ENCODE peak calls at places on chromosomes 5 and 9, in eight cellular contexts. One of them, this sample, is unnamed.

GRCh38 chr5:59768204-59769040 is 125.1 kb downstream of the PDE4D start:
- DNase-seq in uterus: peak
- DNase-seq in lower leg skin: peak
- DNase-seq in HepG2: peak
- DNase-seq in heart left ventricle: peak
- DNase-seq in prostate gland: peak
- DNase-seq in erythroblast: peak
- DNase-seq in IMR-90: peak
- DNase-seq in this sample: no peak

GRCh38 chr9:32345243-32345642 is 39.2 kb upstream of the ACO1 start:
- DNase-seq in heart left ventricle: no peak
- DNase-seq in IMR-90: no peak
- DNase-seq in erythroblast: no peak
- DNase-seq in prostate gland: no peak
- DNase-seq in lower leg skin: no peak
- DNase-seq in HepG2: no peak
- DNase-seq in uterus: no peak
- DNase-seq in this sample: no peak

GRCh38 chr9:135906291-135907005 is 898 bp downstream of the CAMSAP1 start:
- DNase-seq in heart left ventricle: no peak
- DNase-seq in lower leg skin: peak
- DNase-seq in uterus: no peak
- DNase-seq in HepG2: no peak
- DNase-seq in erythroblast: peak
- DNase-seq in prostate gland: no peak
- DNase-seq in IMR-90: peak
- DNase-seq in this sample: no peak

GRCh38 chr9:6619909-6620308 is 25.6 kb downstream of the GLDC start:
- DNase-seq in heart left ventricle: no peak
- DNase-seq in IMR-90: no peak
- DNase-seq in uterus: no peak
- DNase-seq in HepG2: no peak
- DNase-seq in erythroblast: no peak
- DNase-seq in prostate gland: no peak
- DNase-seq in lower leg skin: peak
- DNase-seq in this sample: no peak

GRCh38 chr9:81574399-81574798 is 114.9 kb downstream of the TLE1 start:
- DNase-seq in erythroblast: no peak
- DNase-seq in lower leg skin: no peak
- DNase-seq in HepG2: peak
- DNase-seq in IMR-90: peak
- DNase-seq in uterus: no peak
- DNase-seq in heart left ventricle: no peak
- DNase-seq in prostate gland: no peak
- DNase-seq in this sample: peak

GRCh38 chr5:180128671-180129261 is 57.2 kb upstream of the RNF130 start:
- DNase-seq in lower leg skin: peak
- DNase-seq in HepG2: no peak
- DNase-seq in erythroblast: no peak
- DNase-seq in heart left ventricle: no peak
- DNase-seq in prostate gland: no peak
- DNase-seq in IMR-90: no peak
- DNase-seq in uterus: no peak
- DNase-seq in this sample: no peak

GRCh38 chr5:132388244-132389050 is 18.9 kb downstream of the SLC22A5 start:
- DNase-seq in uterus: peak
- DNase-seq in IMR-90: peak
- DNase-seq in erythroblast: no peak
- DNase-seq in lower leg skin: peak
- DNase-seq in heart left ventricle: peak
- DNase-seq in prostate gland: no peak
- DNase-seq in HepG2: no peak
- DNase-seq in this sample: no peak

GRCh38 chr9:134943411-134943810 is 25.7 kb upstream of the FCN1 start:
- DNase-seq in lower leg skin: no peak
- DNase-seq in prostate gland: no peak
- DNase-seq in uterus: no peak
- DNase-seq in erythroblast: no peak
- DNase-seq in IMR-90: no peak
- DNase-seq in HepG2: no peak
- DNase-seq in heart left ventricle: no peak
- DNase-seq in this sample: no peak

GRCh38 chr5:169904059-169904458 is 76.2 kb downstream of the INSYN2B start:
- DNase-seq in lower leg skin: no peak
- DNase-seq in IMR-90: peak
- DNase-seq in prostate gland: no peak
- DNase-seq in uterus: no peak
- DNase-seq in heart left ventricle: no peak
- DNase-seq in HepG2: no peak
- DNase-seq in erythroblast: no peak
- DNase-seq in this sample: no peak

GRCh38 chr5:78472469-78473106 is 112.2 kb downstream of the SCAMP1 start:
- DNase-seq in lower leg skin: no peak
- DNase-seq in HepG2: peak
- DNase-seq in uterus: no peak
- DNase-seq in IMR-90: no peak
- DNase-seq in erythroblast: peak
- DNase-seq in prostate gland: no peak
- DNase-seq in heart left ventricle: no peak
- DNase-seq in this sample: no peak

GRCh38 chr5:10760033-10760975 is 730 bp downstream of the DAP start:
- DNase-seq in erythroblast: peak
- DNase-seq in lower leg skin: peak
- DNase-seq in heart left ventricle: peak
- DNase-seq in HepG2: peak
- DNase-seq in IMR-90: peak
- DNase-seq in prostate gland: peak
- DNase-seq in uterus: peak
- DNase-seq in this sample: peak

GRCh38 chr5:100595152-100595811 is 60.1 kb downstream of the FAM174A start:
- DNase-seq in uterus: no peak
- DNase-seq in IMR-90: peak
- DNase-seq in prostate gland: no peak
- DNase-seq in lower leg skin: no peak
- DNase-seq in erythroblast: no peak
- DNase-seq in HepG2: peak
- DNase-seq in heart left ventricle: peak
- DNase-seq in this sample: peak

GRCh38 chr9:115986508-115986907 is 167.1 kb upstream of the PAPPA start:
- DNase-seq in prostate gland: no peak
- DNase-seq in HepG2: no peak
- DNase-seq in lower leg skin: no peak
- DNase-seq in heart left ventricle: no peak
- DNase-seq in erythroblast: no peak
- DNase-seq in IMR-90: no peak
- DNase-seq in uterus: no peak
- DNase-seq in this sample: no peak

GRCh38 chr9:4126996-4127395 is 172.9 kb downstream of the GLIS3 start:
- DNase-seq in IMR-90: no peak
- DNase-seq in HepG2: no peak
- DNase-seq in lower leg skin: no peak
- DNase-seq in uterus: no peak
- DNase-seq in erythroblast: no peak
- DNase-seq in heart left ventricle: no peak
- DNase-seq in prostate gland: no peak
- DNase-seq in this sample: no peak

GRCh38 chr5:72628771-72629313 is 121.6 kb upstream of the ZNF366 start:
- DNase-seq in prostate gland: no peak
- DNase-seq in lower leg skin: no peak
- DNase-seq in HepG2: no peak
- DNase-seq in heart left ventricle: no peak
- DNase-seq in IMR-90: peak
- DNase-seq in uterus: no peak
- DNase-seq in erythroblast: no peak
- DNase-seq in this sample: no peak

GRCh38 chr9:120927125-120928014 is 774 bp upstream of the TRAF1 start:
- DNase-seq in prostate gland: no peak
- DNase-seq in heart left ventricle: no peak
- DNase-seq in HepG2: no peak
- DNase-seq in IMR-90: no peak
- DNase-seq in lower leg skin: no peak
- DNase-seq in erythroblast: no peak
- DNase-seq in uterus: no peak
- DNase-seq in this sample: no peak

GRCh38 chr9:120929392-120929791 is 2.8 kb upstream of the TRAF1 start:
- DNase-seq in IMR-90: no peak
- DNase-seq in prostate gland: no peak
- DNase-seq in HepG2: no peak
- DNase-seq in erythroblast: no peak
- DNase-seq in lower leg skin: no peak
- DNase-seq in uterus: no peak
- DNase-seq in heart left ventricle: no peak
- DNase-seq in this sample: no peak

GRCh38 chr9:120926397-120926928 is at the start of gene TRAF1:
- DNase-seq in prostate gland: no peak
- DNase-seq in erythroblast: no peak
- DNase-seq in uterus: no peak
- DNase-seq in HepG2: no peak
- DNase-seq in IMR-90: peak
- DNase-seq in heart left ventricle: no peak
- DNase-seq in lower leg skin: no peak
- DNase-seq in this sample: no peak

GRCh38 chr9:120928015-120928719 is 1.6 kb upstream of the TRAF1 start:
- DNase-seq in lower leg skin: no peak
- DNase-seq in heart left ventricle: peak
- DNase-seq in erythroblast: no peak
- DNase-seq in HepG2: no peak
- DNase-seq in IMR-90: no peak
- DNase-seq in prostate gland: peak
- DNase-seq in uterus: peak
- DNase-seq in this sample: no peak

GRCh38 chr9:120928720-120929389 is 2.3 kb upstream of the TRAF1 start:
- DNase-seq in heart left ventricle: peak
- DNase-seq in HepG2: peak
- DNase-seq in IMR-90: no peak
- DNase-seq in uterus: peak
- DNase-seq in lower leg skin: peak
- DNase-seq in erythroblast: peak
- DNase-seq in prostate gland: peak
- DNase-seq in this sample: no peak
- TF ChIP-seq POLR2A in heart left ventricle: peak
- TF ChIP-seq POLR2A in HepG2: peak
- TF ChIP-seq POLR2A in IMR-90: no peak
- TF ChIP-seq POLR2A in uterus: peak
- TF ChIP-seq POLR2A in lower leg skin: no peak
- TF ChIP-seq POLR2A in erythroblast: peak
- TF ChIP-seq POLR2A in prostate gland: peak
- TF ChIP-seq POLR2A in this sample: no peak

DNA sequence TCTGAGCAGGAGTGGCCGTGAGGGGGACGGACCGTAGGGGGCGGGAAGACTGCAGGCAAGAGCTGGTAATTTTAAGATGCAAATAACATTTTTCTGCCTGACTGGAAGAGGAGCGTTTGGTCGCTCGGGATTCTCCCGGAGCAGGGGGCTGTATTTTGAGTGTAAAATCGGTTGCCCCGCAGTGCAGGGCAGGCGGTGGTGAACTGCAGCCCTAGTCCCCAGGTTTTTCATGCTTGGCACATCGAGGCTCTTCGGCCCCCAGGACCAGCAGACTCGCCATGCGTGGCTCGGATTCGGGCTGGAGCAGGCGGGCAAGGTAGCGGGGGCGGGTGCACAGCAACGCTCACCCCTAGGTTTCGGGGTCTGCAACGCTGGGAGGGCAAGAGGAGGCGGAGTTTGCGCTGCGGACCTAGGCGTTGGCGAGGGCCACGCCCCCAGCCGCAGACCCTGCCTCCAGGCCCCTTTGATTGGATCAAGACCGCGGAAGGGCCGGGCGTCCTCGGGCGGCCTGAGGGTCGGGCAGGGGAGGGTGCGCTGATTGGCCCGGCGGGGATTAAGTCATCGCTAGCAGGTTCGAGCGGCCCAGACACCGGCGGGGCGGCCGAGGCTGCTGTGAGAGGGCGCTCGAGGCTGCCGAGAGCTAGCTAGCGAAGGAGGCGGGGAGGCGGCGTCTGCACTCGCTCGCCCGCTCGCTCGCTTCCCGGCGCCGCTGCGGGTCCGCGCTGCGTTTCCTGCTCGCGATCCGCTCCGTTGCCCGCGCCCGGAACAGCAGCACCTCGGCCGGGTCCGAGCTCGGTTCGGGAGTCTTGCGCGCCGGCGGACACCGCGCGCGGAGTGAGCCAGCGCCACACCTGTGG is at the start of gene ARHGAP26:
- DNase-seq in heart left ventricle: peak
- DNase-seq in IMR-90: peak
- DNase-seq in erythroblast: peak
- DNase-seq in HepG2: peak
- DNase-seq in lower leg skin: peak
- DNase-seq in prostate gland: peak
- DNase-seq in uterus: peak
- DNase-seq in this sample: peak
- TF ChIP-seq POLR2A in heart left ventricle: peak
- TF ChIP-seq POLR2A in IMR-90: peak
- TF ChIP-seq POLR2A in erythroblast: peak
- TF ChIP-seq POLR2A in HepG2: peak
- TF ChIP-seq POLR2A in lower leg skin: peak
- TF ChIP-seq POLR2A in prostate gland: peak
- TF ChIP-seq POLR2A in uterus: peak
- TF ChIP-seq POLR2A in this sample: peak

DNA sequence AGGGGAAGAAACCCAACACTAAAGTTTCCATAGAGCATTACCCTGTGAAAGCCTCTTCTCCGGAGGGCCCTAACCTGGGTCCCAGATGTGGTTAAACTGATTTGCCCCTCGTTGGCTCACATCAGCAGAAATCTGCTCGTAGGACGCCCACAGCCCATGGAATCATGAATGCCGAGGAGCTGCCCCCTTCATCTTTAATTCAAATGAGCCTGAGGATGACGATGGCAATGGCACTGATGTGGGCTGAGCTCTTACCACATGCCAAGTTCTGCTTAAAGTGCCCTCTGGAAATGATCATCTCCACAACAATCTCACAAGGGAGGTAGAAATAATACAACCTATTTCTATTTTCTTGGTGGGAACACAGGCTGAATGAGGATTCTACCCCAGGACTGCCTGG is 183.3 kb downstream of the FSTL4 start:
- DNase-seq in lower leg skin: peak
- DNase-seq in heart left ventricle: no peak
- DNase-seq in prostate gland: no peak
- DNase-seq in erythroblast: no peak
- DNase-seq in HepG2: no peak
- DNase-seq in IMR-90: no peak
- DNase-seq in uterus: no peak
- DNase-seq in this sample: no peak
- TF ChIP-seq POLR2A in lower leg skin: no peak
- TF ChIP-seq POLR2A in heart left ventricle: no peak
- TF ChIP-seq POLR2A in prostate gland: no peak
- TF ChIP-seq POLR2A in erythroblast: no peak
- TF ChIP-seq POLR2A in HepG2: no peak
- TF ChIP-seq POLR2A in IMR-90: no peak
- TF ChIP-seq POLR2A in uterus: no peak
- TF ChIP-seq POLR2A in this sample: no peak

DNA sequence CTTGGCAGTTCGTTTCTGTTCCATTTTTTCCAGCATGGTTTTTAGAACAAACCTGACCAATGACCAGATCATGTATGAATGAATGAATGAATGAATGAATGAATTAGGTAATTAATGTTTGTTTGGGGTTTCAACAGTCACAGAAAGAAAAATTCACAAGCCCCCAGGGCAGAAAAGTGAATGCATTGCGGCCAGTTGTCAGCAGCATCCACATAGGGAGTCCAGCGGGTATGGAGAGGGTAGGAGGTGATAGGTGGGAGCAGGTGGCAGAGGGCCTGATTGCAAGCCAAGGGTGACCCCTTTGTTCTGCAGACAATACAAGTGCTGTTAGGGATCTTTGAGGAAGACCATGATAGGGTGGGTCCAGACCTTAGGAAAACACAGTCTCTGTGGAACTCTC is 49.7 kb upstream of the SAP30L start:
- DNase-seq in IMR-90: no peak
- DNase-seq in prostate gland: no peak
- DNase-seq in uterus: no peak
- DNase-seq in erythroblast: no peak
- DNase-seq in HepG2: no peak
- DNase-seq in lower leg skin: no peak
- DNase-seq in heart left ventricle: no peak
- DNase-seq in this sample: no peak
- TF ChIP-seq POLR2A in IMR-90: no peak
- TF ChIP-seq POLR2A in prostate gland: no peak
- TF ChIP-seq POLR2A in uterus: no peak
- TF ChIP-seq POLR2A in erythroblast: no peak
- TF ChIP-seq POLR2A in HepG2: no peak
- TF ChIP-seq POLR2A in lower leg skin: no peak
- TF ChIP-seq POLR2A in heart left ventricle: no peak
- TF ChIP-seq POLR2A in this sample: no peak